ENCODE peak calls at places on chromosome 18, in ten cellular contexts. E is fibroblast of mammary gland; O is activated T-cell treated with anti-CD3 and anti-CD28 coated beads, Interleukin-2, amount 50 U/mL, for 48 hours; H is fibroblast of lung; X is germinal center; Q is stimulated activated CD4-positive, alpha-beta T cell treated with anti-CD3 and anti-CD28 coated beads, Interleukin-12 subunit alpha, Interleukin-12 subunit beta, amount 100 ng/mL, for 4 hours; C is NCI-H1930; A is foreskin keratinocyte; W is AML-193; R is T-helper 2 cell. B is an unnamed sample.

GRCh38 chr18:67519582-67519981 is 3.1 kb upstream of the DSEL start:
- DNase-seq in X (no peak), R (no peak), E (peak), C (no peak), A (no peak), W (no peak), Q (no peak), H (peak), O (no peak), B (no peak)

GRCh38 chr18:50107468-50107867 is 87.5 kb downstream of the MYO5B start:
- DNase-seq in A (no peak), H (no peak), C (no peak), O (no peak), W (no peak), E (no peak), R (no peak), Q (no peak), X (no peak), B (no peak)

GRCh38 chr18:69267895-69268294 is 132.8 kb upstream of the DOK6 start:
- DNase-seq in A (no peak), W (no peak), X (no peak), R (no peak), O (no peak), H (no peak), C (no peak), E (no peak), Q (no peak), B (no peak)

GRCh38 chr18:31275722-31276463 is 42.1 kb upstream of the DSG1 start:
- DNase-seq in C (no peak), O (no peak), X (no peak), Q (no peak), H (no peak), W (peak), A (no peak), E (peak), R (no peak), B (peak)

GRCh38 chr18:57644540-57644939 is 22.9 kb upstream of the NARS1 start:
- DNase-seq in R (no peak), H (peak), O (no peak), W (peak), Q (no peak), X (no peak), E (peak), C (peak), A (no peak), B (peak)

GRCh38 chr18:42583197-42583776 is 532.2 kb downstream of the RIT2 start:
- DNase-seq in O (no peak), Q (no peak), R (no peak), W (no peak), C (no peak), E (no peak), X (no peak), H (no peak), A (no peak), B (no peak)

GRCh38 chr18:48166971-48167370 is 236.5 kb upstream of the SMAD2 start:
- DNase-seq in W (peak), X (no peak), H (no peak), O (no peak), E (no peak), Q (no peak), C (no peak), R (no peak), A (no peak), B (peak)

GRCh38 chr18:12085136-12085535 is 8.5 kb upstream of the ANKRD62 start:
- DNase-seq in E (no peak), C (no peak), A (no peak), W (no peak), Q (no peak), O (no peak), H (no peak), R (no peak), X (no peak), B (no peak)

GRCh38 chr18:11362856-11363255 is 213.5 kb upstream of the PIEZO2 start:
- DNase-seq in O (no peak), H (no peak), C (no peak), W (no peak), R (no peak), X (no peak), A (no peak), E (no peak), Q (no peak), B (no peak)

GRCh38 chr18:54948350-54948837 is 10.9 kb downstream of the CCDC68 start:
- DNase-seq in Q (no peak), W (no peak), X (no peak), E (no peak), R (no peak), A (no peak), H (peak), O (no peak), C (no peak), B (no peak)